ENCODE peak calls at places on chromosomes 3 and 15, in five cellular contexts. P, O, T, Y and N are unnamed samples.

GRCh38 chr3:128347282-128347681 is 119.4 kb downstream of the DNAJB8 start:
- DNase-seq in P (no peak), O (no peak), T (no peak), Y (no peak), N (no peak)

GRCh38 chr3:188090626-188091309 is 63.2 kb upstream of the LPP start:
- DNase-seq in P (no peak), O (no peak), T (no peak), Y (no peak), N (no peak)

GRCh38 chr3:113161661-113162060 is 49.7 kb upstream of the BOC start:
- DNase-seq in P (no peak), O (no peak), T (no peak), Y (no peak), N (no peak)

GRCh38 chr15:38217788-38218609 is 34.6 kb upstream of the SPRED1 start:
- DNase-seq in P (no peak), O (no peak), T (no peak), Y (no peak), N (no peak)

GRCh38 chr15:76059320-76060097 is at the start of gene TMEM266:
- DNase-seq in P (peak), O (no peak), T (peak), Y (peak), N (peak)

GRCh38 chr3:177578488-177578887 is 381.2 kb upstream of the TBL1XR1 start:
- DNase-seq in P (no peak), O (no peak), T (no peak), Y (no peak), N (no peak)

GRCh38 chr15:63093486-63094205 is 28.0 kb upstream of the LACTB start:
- DNase-seq in P (no peak), O (peak), T (peak), Y (peak), N (peak)

GRCh38 chr3:71478568-71478967 is 105.0 kb downstream of the FOXP1 start:
- DNase-seq in P (no peak), O (peak), T (no peak), Y (no peak), N (no peak)

GRCh38 chr3:54506603-54507002 is 384.3 kb downstream of the CACNA2D3 start:
- DNase-seq in P (no peak), O (no peak), T (no peak), Y (no peak), N (no peak)

GRCh38 chr15:74808840-74809229 is 3.8 kb upstream of the LMAN1L start:
- DNase-seq in P (no peak), O (no peak), T (no peak), Y (no peak), N (no peak)

GRCh38 chr15:92226020-92226612 is 167.6 kb upstream of the ST8SIA2 start:
- DNase-seq in P (no peak), O (no peak), T (no peak), Y (peak), N (no peak)

GRCh38 chr15:29896062-29896461 is 73.8 kb upstream of the TJP1 start:
- DNase-seq in P (no peak), O (no peak), T (no peak), Y (no peak), N (no peak)

GRCh38 chr3:158057666-158058065 is 48.6 kb downstream of the SHOX2 start:
- DNase-seq in P (no peak), O (no peak), T (no peak), Y (no peak), N (no peak)

GRCh38 chr3:188643736-188644135 is 489.8 kb downstream of the LPP start:
- DNase-seq in P (no peak), O (no peak), T (no peak), Y (no peak), N (no peak)

GRCh38 chr3:51709004-51709420 is 2.1 kb downstream of the GRM2 start:
- DNase-seq in P (no peak), O (peak), T (no peak), Y (no peak), N (no peak)

GRCh38 chr3:150309557-150309956 is 98.5 kb upstream of the TSC22D2 start:
- DNase-seq in P (no peak), O (no peak), T (no peak), Y (no peak), N (no peak)

GRCh38 chr15:48190932-48191573 is 412 bp upstream of the CTXN2 start:
- DNase-seq in P (no peak), O (no peak), T (peak), Y (peak), N (no peak)

GRCh38 chr15:85417276-85417675 is 36.9 kb downstream of the AKAP13 start:
- DNase-seq in P (no peak), O (no peak), T (no peak), Y (no peak), N (no peak)

GRCh38 chr15:79743032-79743431 is 153.8 kb downstream of the MTHFS start:
- DNase-seq in P (no peak), O (no peak), T (no peak), Y (no peak), N (no peak)